ENCODE peak calls at places on chromosome 17, in seven cellular contexts. G, U, Q, S, B, O and C are unnamed samples.

GRCh38 chr17:32914181-32914580 is 13.8 kb upstream of the TMEM98 start:
- DNase-seq in Q (no peak), B (no peak), G (no peak), U (no peak), O (no peak), S (no peak), C (no peak)

GRCh38 chr17:83099570-83100181 is 20.3 kb downstream of the METRNL start:
- DNase-seq in U (peak; percentile 62), B (no peak), O (no peak), G (no peak), Q (no peak), S (peak; percentile 70), C (no peak)

GRCh38 chr17:55117063-55117611 is 147.6 kb upstream of the HLF start:
- DNase-seq in U (no peak), G (no peak), O (no peak), B (no peak), Q (no peak), S (no peak), C (no peak)

GRCh38 chr17:13600475-13601316 is 1.0 kb downstream of the HS3ST3A1 start:
- DNase-seq in U (no peak), Q (peak; percentile 27), B (no peak), G (no peak), O (peak; percentile 44), S (no peak), C (no peak)

GRCh38 chr17:56597495-56597990 is 4.0 kb downstream of the NOG start:
- DNase-seq in S (no peak), U (no peak), B (no peak), Q (no peak), O (peak; percentile 48), G (no peak), C (no peak)

GRCh38 chr17:19720631-19721426 is 4.4 kb upstream of the SLC47A2 start:
- DNase-seq in G (no peak), U (no peak), O (no peak), B (no peak), Q (no peak), S (no peak), C (no peak)

GRCh38 chr17:64185101-64185500 is 55.2 kb upstream of the ERN1 start:
- DNase-seq in O (no peak), B (no peak), S (no peak), U (no peak), Q (no peak), G (no peak), C (no peak)

GRCh38 chr17:67970783-67971182 is 25.5 kb downstream of the C17orf58 start:
- DNase-seq in O (no peak), U (no peak), B (no peak), S (no peak), Q (no peak), G (no peak), C (no peak)

GRCh38 chr17:81831957-81832607 is 1.0 kb downstream of the MCRIP1 start:
- DNase-seq in Q (no peak), G (no peak), O (peak; percentile 84), B (peak; percentile 83), S (no peak), U (peak; percentile 59), C (peak; percentile 60)

GRCh38 chr17:17849863-17850373 is 13.1 kb upstream of the SREBF1 start:
- DNase-seq in G (no peak), U (peak; percentile 51), Q (peak; percentile 79), O (peak; percentile 95), B (peak; percentile 83), S (peak; percentile 71), C (peak; percentile 59)

GRCh38 chr17:62637809-62638208 is 10.3 kb downstream of the MRC2 start:
- DNase-seq in G (no peak), B (no peak), O (no peak), Q (no peak), S (no peak), U (no peak), C (no peak)

GRCh38 chr17:40190197-40191021 is 13.1 kb downstream of the RAPGEFL1 start:
- DNase-seq in Q (no peak), U (no peak), S (no peak), B (no peak), O (peak; percentile 32), G (peak; percentile 87), C (peak; percentile 26)

GRCh38 chr17:80222376-80223141 is 2.3 kb downstream of the SLC26A11 start:
- DNase-seq in G (no peak), O (no peak), S (no peak), B (no peak), U (no peak), Q (no peak), C (no peak)

GRCh38 chr17:9520649-9521435 is 54.8 kb downstream of the STX8 start:
- DNase-seq in G (no peak), O (no peak), U (no peak), B (no peak), S (no peak), Q (no peak), C (no peak)

GRCh38 chr17:9517396-9517795 is 58.2 kb downstream of the STX8 start:
- DNase-seq in S (no peak), B (no peak), U (no peak), Q (no peak), O (no peak), G (no peak), C (peak; percentile 17)

GRCh38 chr17:9519873-9520272 is 55.7 kb downstream of the STX8 start:
- DNase-seq in O (no peak), G (no peak), B (no peak), S (no peak), U (no peak), Q (no peak), C (no peak)

GRCh38 chr17:9522074-9522473 is 53.5 kb downstream of the STX8 start:
- DNase-seq in Q (no peak), G (peak; percentile 31), S (no peak), U (peak; percentile 77), B (peak; percentile 15), O (peak; percentile 42), C (peak; percentile 53)
- TF ChIP-seq CTCF in Q (peak; percentile 15), G (peak; percentile 83), S (peak; percentile 42), U (peak; percentile 62), B (peak; percentile 36), O (no peak), C (peak; percentile 43)

GRCh38 chr17:75129576-75129975 is 2.0 kb downstream of the NT5C start:
- DNase-seq in U (no peak), S (no peak), B (no peak), G (no peak), O (no peak), Q (no peak), C (no peak)

GRCh38 chr17:75130632-75131277 is 787 bp downstream of the NT5C start:
- DNase-seq in Q (peak; percentile 52), B (no peak), G (peak; percentile 81), S (peak; percentile 61), U (peak; percentile 49), O (peak; percentile 71), C (peak; percentile 68)

GRCh38 chr17:75131278-75132017 is at the start of gene NT5C:
- DNase-seq in S (peak; percentile 79), O (peak; percentile 91), U (peak; percentile 64), B (peak; percentile 77), Q (peak; percentile 82), G (peak; percentile 85), C (peak; percentile 94)

GRCh38 chr17:75128694-75129505 is 2.6 kb downstream of the NT5C start:
- DNase-seq in U (no peak), G (no peak), B (no peak), Q (no peak), S (no peak), O (no peak), C (no peak)

DNA sequence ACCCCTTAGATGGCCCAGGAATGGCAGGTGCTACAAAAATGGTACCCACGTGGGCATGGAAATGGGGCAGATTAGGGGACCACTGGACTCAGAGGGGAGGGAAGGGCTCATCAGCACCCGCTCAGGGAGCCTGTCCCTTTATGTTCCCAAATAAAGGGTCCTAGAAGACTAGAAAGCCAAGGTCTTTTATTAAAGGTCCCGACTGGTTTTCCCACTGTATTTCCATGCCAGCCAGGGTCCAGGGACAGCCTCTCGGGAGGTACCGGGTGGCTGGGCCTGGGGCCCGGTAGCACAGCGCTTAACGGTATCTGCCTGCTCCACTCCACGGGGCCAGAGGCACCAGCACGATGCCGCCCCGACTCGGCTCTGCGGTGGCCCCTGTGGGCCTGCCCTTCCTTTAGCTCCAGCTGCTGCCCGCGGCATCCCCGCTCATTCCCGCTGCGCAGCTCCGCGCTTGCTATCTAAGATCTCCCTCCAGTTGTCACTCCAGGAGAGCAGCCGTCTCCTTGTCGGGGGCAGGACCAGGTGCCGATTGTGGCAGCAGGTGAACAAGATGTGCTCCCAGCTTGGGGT is 1.4 kb downstream of the NT5C start:
- DNase-seq in O (no peak), U (no peak), B (no peak), Q (no peak), S (no peak), G (no peak), C (no peak)
- H3K4me3 ChIP-seq in O (peak overlapping the region; percentile 71), U (peak overlapping the region; percentile 74), B (no peak overlapping the region), Q (peak overlapping the region; percentile 74), S (no peak overlapping the region), G (peak overlapping the region; percentile 89), C (peak overlapping the region; percentile 93)

DNA sequence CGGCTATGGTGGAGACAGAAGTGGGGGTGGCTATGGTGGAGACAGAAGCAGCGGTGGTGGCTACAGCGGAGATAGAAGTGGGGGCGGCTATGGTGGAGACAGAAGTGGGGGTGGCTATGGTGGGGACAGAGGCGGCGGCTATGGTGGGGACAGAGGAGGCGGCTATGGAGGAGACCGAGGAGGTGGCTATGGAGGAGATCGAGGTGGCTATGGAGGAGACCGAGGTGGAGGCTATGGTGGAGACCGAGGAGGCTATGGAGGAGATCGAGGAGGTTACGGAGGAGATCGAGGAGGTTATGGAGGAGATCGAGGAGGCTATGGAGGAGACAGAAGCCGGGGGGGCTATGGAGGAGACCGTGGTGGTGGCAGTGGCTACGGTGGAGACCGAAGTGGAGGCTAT is 24.1 kb downstream of the HEATR9 start:
- DNase-seq in G (no peak), Q (no peak), O (no peak), S (no peak), B (no peak), U (no peak), C (no peak)
- TF ChIP-seq CTCF in G (no peak), Q (no peak), O (no peak), S (no peak), B (no peak), U (no peak), C (no peak)

GRCh38 chr17:78609198-78609597 is 32.0 kb upstream of the DNAH17 start:
- DNase-seq in G (no peak), S (no peak), O (no peak), B (no peak), Q (no peak), U (no peak), C (no peak)
- H3K4me3 ChIP-seq in G (no peak overlapping the region), S (no peak overlapping the region), O (no peak overlapping the region), B (no peak overlapping the region), Q (no peak overlapping the region), U (no peak overlapping the region), C (no peak overlapping the region)